ENCODE peak calls at places on chromosome 20, in seven cellular contexts. H is bronchial epithelial cell, E is cardiac muscle cell, T is SK-N-SH, V is uterus, P is neuronal stem cell, O is heart left ventricle. D is an unnamed sample. For H3K27me3, the result is how much of the 10 kb centered on the place peaks cover.

GRCh38 chr20:9442858-9443257 is 71.5 kb upstream of the LAMP5 start:
- DNase-seq in E (no peak), H (no peak), V (no peak), T (peak), P (no peak), O (no peak), D (no peak)

GRCh38 chr20:38800882-38801281 is 4.6 kb upstream of the PPP1R16B start:
- DNase-seq in E (no peak), T (no peak), P (no peak), H (no peak), O (no peak), V (no peak), D (no peak)

GRCh38 chr20:39874049-39874893 is 814.8 kb downstream of the MAFB start:
- DNase-seq in E (peak), T (peak), P (peak), H (peak), V (peak), O (peak), D (peak)

GRCh38 chr20:25280051-25280573 is 32.2 kb downstream of the PYGB start:
- DNase-seq in V (peak), T (peak), P (no peak), O (peak), H (no peak), E (no peak), D (no peak)

GRCh38 chr20:34528921-34529297 is 12.7 kb downstream of the DYNLRB1 start:
- DNase-seq in E (no peak), T (no peak), H (no peak), O (no peak), V (no peak), P (no peak), D (no peak)

GRCh38 chr20:23092409-23092756 is 6.3 kb upstream of the CD93 start:
- DNase-seq in O (no peak), V (peak), P (no peak), H (no peak), E (peak), T (no peak), D (no peak)

GRCh38 chr20:37736132-37736531 is 42.3 kb downstream of the CTNNBL1 start:
- DNase-seq in V (no peak), P (no peak), H (no peak), T (no peak), O (no peak), E (no peak), D (no peak)

GRCh38 chr20:21820045-21820444 is 114.6 kb downstream of the PAX1 start:
- DNase-seq in T (no peak), P (no peak), O (no peak), H (no peak), V (no peak), E (no peak), D (no peak)

GRCh38 chr20:10676518-10676917 is 2.7 kb upstream of the JAG1 start:
- DNase-seq in O (no peak), E (no peak), V (no peak), P (no peak), T (no peak), H (no peak), D (no peak)

GRCh38 chr20:45890077-45890996 is 671 bp downstream of the NEURL2 start:
- DNase-seq in E (peak), P (peak), H (peak), V (peak), T (peak), O (peak), D (no peak)

GRCh38 chr20:45779011-45779915 is 12.4 kb downstream of the WFDC3 start:
- DNase-seq in E (peak), O (peak), T (no peak), V (peak), H (peak), P (no peak), D (peak)

GRCh38 chr20:18412202-18412901 is 54.5 kb downstream of the DZANK1 start:
- DNase-seq in P (no peak), E (no peak), T (no peak), V (no peak), O (no peak), H (no peak), D (no peak)

GRCh38 chr20:58547527-58548475 is 32.6 kb upstream of the APCDD1L start:
- DNase-seq in P (no peak), H (peak), T (no peak), O (no peak), E (no peak), V (no peak), D (no peak)

GRCh38 chr20:364905-365794 is 15.4 kb upstream of the TRIB3 start:
- DNase-seq in O (no peak), V (no peak), E (no peak), P (no peak), H (peak), T (no peak), D (no peak)

GRCh38 chr20:47007826-47008655 is 113.4 kb downstream of the EYA2 start:
- DNase-seq in T (no peak), P (no peak), H (no peak), E (no peak), O (no peak), V (no peak), D (no peak)

GRCh38 chr20:10249822-10250221 is 31.2 kb downstream of the SNAP25 start:
- DNase-seq in P (no peak), E (no peak), H (no peak), V (no peak), T (no peak), O (no peak), D (no peak)

GRCh38 chr20:39880890-39881289 is 808.1 kb downstream of the MAFB start:
- DNase-seq in E (peak), T (peak), H (peak), P (no peak), V (no peak), O (no peak), D (no peak)

GRCh38 chr20:50141018-50141675 is 12.4 kb downstream of the PEDS1 start:
- DNase-seq in T (no peak), O (no peak), P (no peak), E (no peak), H (peak), V (no peak), D (no peak)

GRCh38 chr20:36279776-36280175 is 26.4 kb upstream of the DLGAP4 start:
- DNase-seq in T (no peak), O (no peak), V (no peak), E (no peak), P (no peak), H (no peak), D (no peak)

GRCh38 chr20:19566226-19566960 is 191.7 kb upstream of the RIN2 start:
- DNase-seq in E (peak), O (no peak), T (no peak), H (no peak), P (no peak), V (no peak), D (no peak)

GRCh38 chr20:16205505-16205904 is 367.7 kb downstream of the KIF16B start:
- DNase-seq in E (no peak), T (no peak), V (no peak), P (no peak), O (no peak), H (peak), D (no peak)

GRCh38 chr20:53269380-53269779 is 297.2 kb downstream of the TSHZ2 start:
- DNase-seq in E (no peak), P (no peak), H (no peak), V (no peak), T (no peak), O (no peak), D (no peak)

GRCh38 chr20:33576432-33576883 is 85.7 kb upstream of the C20orf144 start:
- DNase-seq in O (no peak), V (no peak), P (no peak), H (no peak), T (peak), E (peak), D (no peak)

GRCh38 chr20:1894951-1895673 is at the start of gene SIRPA:
- DNase-seq in O (peak), P (peak), V (peak), H (no peak), T (peak), E (peak), D (no peak)

GRCh38 chr20:23362392-23363256 is 642 bp downstream of the GZF1 start:
- DNase-seq in E (peak), V (peak), H (no peak), O (no peak), P (no peak), T (no peak), D (no peak)

GRCh38 chr20:59559863-59560262 is 44.5 kb upstream of the PHACTR3 start:
- DNase-seq in E (no peak), O (no peak), H (no peak), P (no peak), T (no peak), V (no peak), D (no peak)

GRCh38 chr20:47273591-47274235 is 82.8 kb downstream of the ZMYND8 start:
- DNase-seq in H (peak), P (no peak), E (peak), T (no peak), O (no peak), V (no peak), D (no peak)

GRCh38 chr20:61802721-61803311 is 262.9 kb downstream of the TAF4 start:
- DNase-seq in E (no peak), O (no peak), P (no peak), T (no peak), V (no peak), H (no peak), D (no peak)

GRCh38 chr20:61805365-61805764 is 260.3 kb downstream of the TAF4 start:
- DNase-seq in V (no peak), E (no peak), O (no peak), H (no peak), P (no peak), T (no peak), D (no peak)

GRCh38 chr20:61803416-61803902 is 262.2 kb downstream of the TAF4 start:
- DNase-seq in H (no peak), T (no peak), O (no peak), V (no peak), P (no peak), E (no peak), D (no peak)

GRCh38 chr20:61804896-61805295 is 260.8 kb downstream of the TAF4 start:
- DNase-seq in V (no peak), P (no peak), E (no peak), O (no peak), H (no peak), T (no peak), D (no peak)

GRCh38 chr20:61803903-61804804 is 261.5 kb downstream of the TAF4 start:
- DNase-seq in V (no peak), T (no peak), E (peak), O (no peak), P (no peak), H (no peak), D (no peak)
- H3K27me3 ChIP-seq in V (under half), T (under half), E (under half), O (half or more), P (under half), H (under half), D (under half)

GRCh38 chr20:41290804-41291389 is 26.6 kb downstream of the ZHX3 start:
- DNase-seq in V (no peak), O (no peak), E (no peak), H (no peak), T (no peak), P (no peak), D (no peak)

DNA sequence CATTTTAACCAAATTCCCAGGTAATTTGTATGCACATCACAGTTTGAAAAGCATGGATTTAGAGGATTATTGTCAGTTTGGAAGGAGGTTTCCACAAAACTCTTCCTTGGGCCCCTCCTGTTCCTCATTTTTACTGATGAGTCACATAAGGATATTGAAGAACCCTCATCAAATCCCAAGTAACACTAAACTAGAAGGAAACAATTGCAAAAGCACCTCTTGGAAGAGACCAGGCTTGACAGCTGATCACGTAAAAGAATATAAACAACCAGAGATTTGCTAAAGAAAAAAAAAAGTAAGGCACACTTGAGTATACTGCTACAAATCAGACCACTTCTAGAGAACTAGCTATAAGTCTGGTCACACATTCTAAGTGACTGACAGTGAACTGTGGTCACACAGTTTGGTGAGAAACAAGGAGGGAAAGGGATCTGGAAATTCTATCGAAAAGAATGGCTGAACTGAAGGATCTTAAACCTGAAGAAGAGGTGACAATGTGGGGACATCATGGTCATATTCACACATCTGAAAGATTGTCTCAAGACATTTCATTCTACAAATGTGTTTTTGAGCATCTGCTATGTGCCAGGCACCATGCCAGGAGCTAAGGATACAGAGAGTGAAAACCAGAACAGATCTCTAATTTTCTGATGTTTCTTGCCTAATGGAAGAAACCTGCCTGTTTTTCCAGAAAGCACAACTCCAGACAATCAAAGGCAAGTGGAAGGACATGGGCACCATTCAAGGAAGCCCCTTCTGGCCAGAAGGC is 24.1 kb downstream of the ZHX3 start:
- DNase-seq in H (peak), T (no peak), V (no peak), P (no peak), O (no peak), E (peak), D (no peak)
- H3K4me3 ChIP-seq in H (no peak), T (no peak), V (no peak), P (no peak), O (no peak), E (no peak), D (no peak)

GRCh38 chr20:63332488-63333240 is 28.5 kb downstream of the CHRNA4 start:
- DNase-seq in E (no peak), H (no peak), P (no peak), V (no peak), O (peak), T (no peak), D (no peak)
- H3K27me3 ChIP-seq in E (under half), H (under half), P (under half), V (under half), O (under half), T (under half), D (under half)

DNA sequence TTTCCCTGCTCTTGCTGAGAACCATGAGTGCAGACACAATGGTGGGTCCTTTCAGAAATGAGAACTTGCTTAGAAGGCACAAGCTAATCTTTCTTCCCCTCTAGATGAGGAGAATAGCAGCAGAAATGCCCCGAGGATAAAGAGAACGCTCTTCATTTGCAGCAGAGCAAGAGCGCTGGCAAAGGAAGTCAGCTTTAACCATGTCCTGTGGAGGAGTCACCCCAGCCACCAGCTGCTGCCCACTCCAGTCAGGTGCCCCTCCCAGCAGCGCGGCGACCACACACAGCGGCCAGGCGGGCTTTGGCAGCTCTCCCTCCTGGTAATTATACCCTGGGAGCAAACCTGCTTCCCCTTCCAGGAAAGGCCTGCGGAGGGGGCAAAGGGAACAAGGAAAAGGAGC is 42.4 kb upstream of the EMILIN3 start:
- DNase-seq in V (no peak), T (peak), E (no peak), P (no peak), H (no peak), O (no peak), D (no peak)
- H3K4me3 ChIP-seq in V (no peak), T (no peak), E (no peak), P (no peak), H (no peak), O (no peak), D (no peak)

D was measured in Panc1.